ENCODE peak calls at places on chromosomes 4 and X, in four cellular contexts. H, V, Z and U are unnamed samples.

GRCh38 chr4:119692001-119692400 is 63.4 kb upstream of the PDE5A start:
- DNase-seq in H (peak), V (no peak), Z (no peak), U (no peak)

GRCh38 chr4:82623284-82623683 is 61.5 kb upstream of the TMEM150C start:
- DNase-seq in H (no peak), V (no peak), Z (no peak), U (no peak)

GRCh38 chr4:1532549-1533395 is 126.5 kb upstream of the NKX1-1 start:
- DNase-seq in H (no peak), V (no peak), Z (no peak), U (no peak)

GRCh38 chrX:10833299-10834169 is 213.1 kb upstream of the MID1 start:
- DNase-seq in H (no peak), V (no peak), Z (peak), U (no peak)

GRCh38 chr4:137635108-137635507 is 102.8 kb upstream of the PCDH18 start:
- DNase-seq in H (no peak), V (no peak), Z (no peak), U (no peak)

GRCh38 chrX:130120321-130120731 is 10.0 kb upstream of the ELF4 start:
- DNase-seq in H (no peak), V (no peak), Z (no peak), U (no peak)

GRCh38 chr4:148514581-148514980 is 72.4 kb upstream of the NR3C2 start:
- DNase-seq in H (no peak), V (no peak), Z (no peak), U (no peak)

GRCh38 chr4:163941221-163941865 is 446.9 kb downstream of the TMA16 start:
- DNase-seq in H (no peak), V (no peak), Z (no peak), U (no peak)

GRCh38 chrX:8913665-8914409 is 112.7 kb upstream of the FAM9A start:
- DNase-seq in H (peak), V (no peak), Z (no peak), U (no peak)

GRCh38 chrX:39162322-39162721 is 361.1 kb downstream of the MID1IP1 start:
- DNase-seq in H (no peak), V (peak), Z (no peak), U (no peak)

GRCh38 chrX:111244238-111244750 is 26.0 kb downstream of the CAPN6 start:
- DNase-seq in H (no peak), V (no peak), Z (peak), U (no peak)

GRCh38 chrX:133634416-133634815 is 219.1 kb upstream of the GPC4 start:
- DNase-seq in H (no peak), V (no peak), Z (no peak), U (no peak)

GRCh38 chr4:113725963-113726362 is 35.6 kb downstream of the CAMK2D start:
- DNase-seq in H (no peak), V (no peak), Z (no peak), U (no peak)

GRCh38 chr4:78551420-78552351 is at the start of gene ANXA3:
- DNase-seq in H (no peak), V (no peak), Z (no peak), U (no peak)

GRCh38 chr4:122787940-122788339 is 38.7 kb upstream of the FGF2 start:
- DNase-seq in H (no peak), V (no peak), Z (no peak), U (no peak)

GRCh38 chr4:8920969-8921368 is 49.3 kb upstream of the HMX1 start:
- DNase-seq in H (no peak), V (no peak), Z (no peak), U (no peak)

GRCh38 chr4:143351149-143351691 is 14.5 kb downstream of the GAB1 start:
- DNase-seq in H (no peak), V (no peak), Z (no peak), U (no peak)

GRCh38 chr4:71211748-71212147 is 127.1 kb upstream of the SLC4A4 start:
- DNase-seq in H (peak), V (no peak), Z (no peak), U (no peak)

GRCh38 chr4:90857081-90857820 is 730.1 kb downstream of the CCSER1 start:
- DNase-seq in H (no peak), V (no peak), Z (no peak), U (no peak)

GRCh38 chr4:100738388-100739165 is 220.8 kb upstream of the EMCN start:
- DNase-seq in H (peak), V (no peak), Z (no peak), U (peak)

GRCh38 chr4:2075171-2075986 is 16.3 kb downstream of the NAT8L start:
- DNase-seq in H (no peak), V (no peak), Z (no peak), U (no peak)

GRCh38 chr4:152572417-152573086 is 36.7 kb upstream of the FBXW7 start:
- DNase-seq in H (no peak), V (no peak), Z (no peak), U (no peak)